ENCODE peak calls at places on chromosomes 4 and X, in four cellular contexts. E, P, K and W are unnamed samples.

GRCh38 chrX:106672527-106672926 is 54.0 kb upstream of the RNF128 start:
- DNase-seq in K (no peak), P (no peak), E (no peak), W (no peak)

GRCh38 chr4:146095091-146095690 is 80.3 kb upstream of the LSM6 start:
- DNase-seq in P (peak; percentile 29), K (no peak), E (no peak), W (no peak)

GRCh38 chrX:104270916-104271512 is 16.3 kb upstream of the ESX1 start:
- DNase-seq in E (no peak), K (peak; percentile 50), P (no peak), W (no peak)

GRCh38 chr4:112330921-112331320 is 33.8 kb downstream of the ALPK1 start:
- DNase-seq in P (no peak), K (no peak), E (no peak), W (no peak)

GRCh38 chr4:164718817-164719216 is 35.1 kb upstream of the SMIM31 start:
- DNase-seq in P (no peak), E (no peak), K (no peak), W (no peak)

GRCh38 chrX:120281021-120281624 is 30.1 kb downstream of the TMEM255A start:
- DNase-seq in P (no peak), E (no peak), K (no peak), W (no peak)

GRCh38 chr4:173252024-173252935 is 81.9 kb downstream of the HMGB2 start:
- DNase-seq in K (peak; percentile 55), E (no peak), P (peak; percentile 79), W (no peak)

GRCh38 chrX:50456712-50457484 is 13.7 kb downstream of the DGKK start:
- DNase-seq in K (no peak), P (no peak), E (no peak), W (no peak)

GRCh38 chrX:84153538-84153937 is 34.5 kb downstream of the RPS6KA6 start:
- DNase-seq in K (no peak), P (no peak), E (no peak), W (no peak)

GRCh38 chrX:46913710-46914109 is 1.5 kb downstream of the JADE3 start:
- DNase-seq in P (no peak), K (no peak), E (no peak), W (no peak)

GRCh38 chrX:127058220-127058619 is 238.7 kb downstream of the PRR32 start:
- DNase-seq in P (no peak), E (no peak), K (no peak), W (no peak)

GRCh38 chr4:10803944-10804343 is 119.4 kb upstream of the CLNK start:
- DNase-seq in E (no peak), K (no peak), P (no peak), W (no peak)

GRCh38 chrX:1657367-1658082 is 42.7 kb downstream of the ASMT start:
- DNase-seq in E (peak; percentile 56), P (peak; percentile 45), K (no peak), W (no peak)

GRCh38 chrX:112048707-112049106 is 33.9 kb downstream of the TRPC5 start:
- DNase-seq in E (no peak), P (no peak), K (no peak), W (no peak)

GRCh38 chr4:182286035-182286434 is 42.8 kb downstream of the TENM3 start:
- DNase-seq in P (peak; percentile 26), E (no peak), K (no peak), W (no peak)

GRCh38 chrX:101429934-101430333 is 21.9 kb downstream of the HNRNPH2 start:
- DNase-seq in K (no peak), P (no peak), E (no peak), W (no peak)

GRCh38 chr4:23889814-23890269 is at the start of gene PPARGC1A:
- DNase-seq in P (no peak), K (no peak), E (no peak), W (no peak)

GRCh38 chr4:8690216-8690786 is 97.7 kb downstream of the CPZ start:
- DNase-seq in P (no peak), E (no peak), K (peak; percentile 38), W (no peak)

GRCh38 chrX:150360331-150360730 is 2.8 kb upstream of the MAMLD1 start:
- DNase-seq in K (no peak), P (no peak), E (no peak), W (no peak)

GRCh38 chr4:150302553-150302952 is 224.3 kb downstream of the DCLK2 start:
- DNase-seq in P (peak; percentile 60), K (no peak), E (no peak), W (no peak)

GRCh38 chrX:28787206-28787605 is 200.0 kb downstream of the IL1RAPL1 start:
- DNase-seq in E (no peak), K (no peak), P (peak; percentile 51), W (no peak)

GRCh38 chr4:30945586-30945985 is 225.4 kb downstream of the PCDH7 start:
- DNase-seq in E (no peak), K (no peak), P (no peak), W (no peak)

GRCh38 chr4:96154676-96155075 is 314.8 kb downstream of the PDHA2 start:
- DNase-seq in K (no peak), P (no peak), E (no peak), W (no peak)

GRCh38 chr4:92969650-92970370 is 666.0 kb downstream of the GRID2 start:
- DNase-seq in K (no peak), P (peak; percentile 23), E (no peak), W (no peak)

GRCh38 chrX:1464282-1465131 is 11.8 kb upstream of the ASMTL start:
- DNase-seq in E (peak; percentile 36), P (no peak), K (peak; percentile 15), W (no peak)

GRCh38 chr4:60443068-60443467 is 757.1 kb upstream of the ADGRL3 start:
- DNase-seq in K (no peak), P (no peak), E (no peak), W (no peak)

GRCh38 chrX:100895365-100896075 is 21.4 kb upstream of the NOX1 start:
- DNase-seq in K (no peak), P (peak; percentile 3), E (no peak), W (no peak)

GRCh38 chr4:8582016-8582415 is 1.8 kb downstream of the GPR78 start:
- DNase-seq in K (no peak), P (no peak), E (peak; percentile 22), W (no peak)

GRCh38 chrX:13427441-13428054 is 107.7 kb upstream of the ATXN3L start:
- DNase-seq in P (no peak), K (no peak), E (no peak), W (no peak)

GRCh38 chr4:78592104-78592783 is 40.7 kb downstream of the ANXA3 start:
- DNase-seq in P (no peak), E (no peak), K (no peak), W (no peak)

GRCh38 chr4:79211490-79211889 is 114.4 kb downstream of the NAA11 start:
- DNase-seq in E (no peak), P (no peak), K (no peak), W (peak; percentile 79)

GRCh38 chrX:65517923-65518322 is 16.7 kb downstream of the LAS1L start:
- DNase-seq in P (no peak), E (no peak), K (no peak), W (no peak)

GRCh38 chr4:25769251-25769650 is 93.5 kb downstream of the SEL1L3 start:
- DNase-seq in E (no peak), P (no peak), K (no peak), W (no peak)

GRCh38 chr4:94221930-94222329 is 14.3 kb downstream of the SMARCAD1 start:
- DNase-seq in K (no peak), P (no peak), E (no peak), W (no peak)

GRCh38 chr4:184983660-184984356 is 34.5 kb upstream of the HELT start:
- DNase-seq in E (peak; percentile 65), K (peak; percentile 70), P (peak; percentile 75), W (peak; percentile 66)

GRCh38 chr4:120052840-120053239 is 13.8 kb downstream of the MAD2L1 start:
- DNase-seq in K (no peak), E (no peak), P (no peak), W (no peak)

GRCh38 chr4:76898385-76898692 is 395 bp upstream of the SOWAHB start:
- DNase-seq in K (no peak), P (no peak), E (no peak), W (no peak)

GRCh38 chr4:79872738-79873137 is 200.3 kb downstream of the ANTXR2 start:
- DNase-seq in P (no peak), K (no peak), E (no peak), W (no peak)

GRCh38 chrX:71991164-71991563 is 80.5 kb downstream of the NHSL2 start:
- DNase-seq in K (no peak), P (no peak), E (no peak), W (no peak)

GRCh38 chr4:184668511-184669114 is 19.1 kb downstream of the PRIMPOL start:
- DNase-seq in E (no peak), K (no peak), P (no peak), W (no peak)